ENCODE peak calls at places on chromosomes 11 and 22, in four cellular contexts. G is A549, S is GM12878, N is K562. D is an unnamed sample.

GRCh38 chr11:118106789-118107335 is 20.1 kb upstream of the SMIM35 start:
- DNase-seq in G (no peak), S (no peak), N (no peak), D (no peak)

GRCh38 chr11:125449586-125449985 is 46.5 kb downstream of the FEZ1 start:
- DNase-seq in G (no peak), S (no peak), N (no peak), D (no peak)

GRCh38 chr11:121337740-121338272 is 45.2 kb downstream of the SC5D start:
- DNase-seq in G (no peak), S (no peak), N (no peak), D (no peak)

GRCh38 chr11:77027275-77027674 is 6.9 kb upstream of the B3GNT6 start:
- DNase-seq in G (no peak), S (no peak), N (no peak), D (no peak)

GRCh38 chr11:95283653-95284052 is 52.7 kb upstream of the SESN3 start:
- DNase-seq in G (no peak), S (no peak), N (no peak), D (no peak)

GRCh38 chr22:27992294-27993165 is 73.5 kb upstream of the PITPNB start:
- DNase-seq in G (no peak), S (no peak), N (no peak), D (no peak)

GRCh38 chr11:117877120-117877784 is 794 bp upstream of the FXYD6 start:
- DNase-seq in G (no peak), S (no peak), N (no peak), D (no peak)

GRCh38 chr22:30919973-30920372 is 48.6 kb downstream of the MORC2 start:
- DNase-seq in G (no peak), S (no peak), N (no peak), D (no peak)

GRCh38 chr11:706957-707816 is 1.2 kb downstream of the EPS8L2 start:
- DNase-seq in G (peak; percentile 74), S (no peak), N (no peak), D (peak; percentile 94)

GRCh38 chr22:32340437-32340836 is 17.2 kb upstream of the RFPL3 start:
- DNase-seq in G (no peak), S (no peak), N (no peak), D (peak; percentile 11)

GRCh38 chr11:1943977-1944376 is 3.2 kb upstream of the MRPL23 start:
- DNase-seq in G (no peak), S (no peak), N (no peak), D (no peak)

DNA sequence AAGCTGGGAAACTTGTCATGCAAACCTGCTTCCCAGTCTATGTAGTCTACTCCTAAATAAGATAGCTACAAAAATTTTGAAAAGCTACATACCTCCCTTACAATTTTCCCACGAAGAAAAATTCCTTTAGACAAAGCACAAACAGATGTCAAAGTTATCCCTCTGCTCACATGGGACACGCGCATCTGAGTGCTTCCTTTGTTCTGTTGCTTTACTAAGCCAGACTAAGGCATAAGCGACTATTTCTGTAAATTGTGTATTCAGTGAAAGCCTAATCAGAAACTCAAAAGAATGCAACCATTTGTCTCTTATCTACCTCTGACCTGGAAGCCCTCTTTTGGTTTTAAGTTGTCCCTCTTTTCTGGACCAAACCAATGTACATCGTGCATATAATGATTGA is 583.7 kb upstream of the B3GAT1 start:
- DNase-seq in G (no peak), S (no peak), N (no peak), D (no peak)
- TF ChIP-seq HDAC2 in G (no peak), S (no peak), N (no peak), D (no peak)

DNA sequence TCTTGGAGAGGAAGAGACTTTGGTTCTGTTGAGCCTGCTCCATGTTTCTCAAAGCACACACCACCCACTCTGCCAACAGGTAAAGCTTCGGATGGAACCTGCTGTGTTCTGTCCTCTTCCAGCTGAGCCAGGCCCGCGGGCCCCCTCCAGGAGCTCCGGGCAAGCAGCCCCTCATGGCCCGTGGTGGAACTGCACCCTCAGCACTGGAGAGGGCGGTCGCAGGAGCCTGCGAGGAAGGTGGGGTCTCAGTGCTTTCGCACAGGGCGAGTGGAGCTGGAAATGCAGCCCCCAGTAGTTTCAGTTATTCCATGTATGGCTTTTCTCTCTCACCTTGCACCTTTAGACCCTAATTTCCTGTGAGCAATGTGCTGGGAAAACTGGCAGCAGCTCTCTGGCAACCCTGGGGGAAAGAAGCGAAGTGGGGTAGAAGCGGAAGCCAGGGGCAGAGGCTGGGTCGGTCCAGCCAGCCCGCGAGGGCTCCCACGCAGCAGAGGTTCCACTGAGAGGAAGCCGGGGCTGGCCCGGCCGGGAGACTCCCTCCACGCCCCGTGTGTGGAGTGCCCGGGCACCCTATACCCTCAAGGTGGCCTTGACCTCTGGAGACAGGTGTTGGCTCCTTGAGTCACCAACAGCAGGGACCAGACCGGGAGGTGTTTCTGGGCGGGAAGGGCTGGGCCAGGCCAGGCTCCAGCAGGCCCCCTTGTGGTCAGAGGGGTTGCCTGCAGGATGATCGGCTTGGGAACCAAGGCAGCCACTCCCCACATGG is 119.9 kb upstream of the TMEM45B start:
- DNase-seq in G (peak; percentile 17), S (no peak), N (peak; percentile 67), D (peak; percentile 46)
- TF ChIP-seq JUNB in G (no peak), S (no peak), N (no peak), D (no peak)

GRCh38 chr22:37427128-37427710 is at the start of gene ELFN2:
- DNase-seq in G (peak; percentile 22), S (no peak), N (no peak), D (no peak)
- TF ChIP-seq HDAC2 in G (no peak), S (no peak), N (no peak), D (no peak)

DNA sequence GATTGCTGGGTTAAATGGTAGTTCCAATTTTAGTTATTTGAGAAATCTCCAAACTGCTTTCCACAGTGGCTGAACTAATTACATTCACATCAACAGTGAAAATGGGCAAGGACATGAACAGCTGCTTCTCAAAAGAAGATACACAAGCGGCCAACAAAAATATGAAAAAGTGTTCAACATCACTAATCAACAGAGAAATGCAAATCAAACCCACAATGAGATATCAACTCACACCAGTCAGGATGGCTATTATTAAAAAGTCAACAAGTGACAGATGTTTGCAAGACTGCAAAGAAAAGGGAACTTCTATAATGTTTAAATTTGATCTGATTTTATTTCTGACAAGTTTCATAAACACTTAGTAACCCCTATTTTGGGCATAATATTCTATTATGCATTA is 537.5 kb downstream of the DLG2 start:
- DNase-seq in G (no peak), S (no peak), N (no peak), D (no peak)
- TF ChIP-seq JUNB in G (no peak), S (no peak), N (no peak), D (no peak)

GRCh38 chr11:116689413-116690127 is 83.2 kb downstream of the BUD13 start:
- DNase-seq in G (no peak), S (no peak), N (no peak), D (no peak)
- TF ChIP-seq HDAC2 in G (no peak), S (no peak), N (no peak), D (no peak)

GRCh38 chr11:134454146-134454690 is 42.2 kb upstream of the B3GAT1 start:
- DNase-seq in G (no peak), S (no peak), N (no peak), D (no peak)
- TF ChIP-seq JUNB in G (no peak), S (no peak), N (no peak), D (no peak)